ENCODE peak calls at places on chromosome 19, in nine cellular contexts. S is AG04450, W is breast epithelium, L is endodermal cell, V is tibial artery, J is thoracic aorta, U is fibroblast of lung, R is HCT116, F is transverse colon. D is an unnamed sample.
A peak's percentile ranks its signal among the peaks of the same experiment; 100 is the strongest.

GRCh38 chr19:8698433-8699063 is at the start of gene ACTL9:
- DNase-seq in S (no peak), W (no peak), L (no peak), V (no peak), J (no peak), U (no peak), R (no peak), F (no peak), D (no peak)

GRCh38 chr19:10346509-10346908 is 7.1 kb upstream of the ICAM3 start:
- DNase-seq in S (no peak), W (no peak), L (no peak), V (no peak), J (no peak), U (no peak), R (no peak), F (no peak), D (no peak)

GRCh38 chr19:47095707-47096704 is 17.6 kb downstream of the ZC3H4 start:
- DNase-seq in S (no peak), W (peak; percentile 98), L (peak; percentile 42), V (peak; percentile 59), J (no peak), U (peak; percentile 85), R (peak; percentile 91), F (peak; percentile 96), D (no peak)

GRCh38 chr19:2461751-2462634 is 5.2 kb upstream of the LMNB2 start:
- DNase-seq in S (no peak), W (no peak), L (peak; percentile 81), V (peak; percentile 33), J (no peak), U (peak; percentile 66), R (peak; percentile 60), F (peak; percentile 54), D (no peak)

GRCh38 chr19:52786078-52786463 is 520 bp downstream of the ZNF600 start:
- DNase-seq in S (no peak), W (no peak), L (peak; percentile 62), V (no peak), J (no peak), U (no peak), R (no peak), F (peak; percentile 24), D (no peak)

GRCh38 chr19:20470345-20471119 is 95.0 kb downstream of the ZNF737 start:
- DNase-seq in S (no peak), W (no peak), L (no peak), V (no peak), J (no peak), U (no peak), R (no peak), F (no peak), D (no peak)

GRCh38 chr19:1942078-1942933 is 1.3 kb downstream of the CSNK1G2 start:
- DNase-seq in S (no peak), W (peak; percentile 81), L (peak; percentile 95), V (peak; percentile 65), J (no peak), U (peak; percentile 73), R (no peak), F (peak; percentile 86), D (peak; percentile 74)

GRCh38 chr19:10981496-10981895 is 20.7 kb downstream of the SMARCA4 start:
- DNase-seq in S (peak; percentile 41), W (no peak), L (no peak), V (no peak), J (no peak), U (peak; percentile 17), R (no peak), F (no peak), D (no peak)

GRCh38 chr19:8459520-8460260 is 14.9 kb downstream of the HNRNPM start:
- DNase-seq in S (peak; percentile 53), W (no peak), L (no peak), V (no peak), J (no peak), U (peak; percentile 82), R (no peak), F (no peak), D (no peak)

GRCh38 chr19:14031719-14032480 is at the start of gene IL27RA:
- DNase-seq in S (no peak), W (no peak), L (peak; percentile 88), V (peak; percentile 51), J (no peak), U (peak; percentile 51), R (no peak), F (peak; percentile 75), D (peak; percentile 78)

GRCh38 chr19:29785955-29786589 is 25.7 kb upstream of the CCNE1 start:
- DNase-seq in S (no peak), W (no peak), L (peak; percentile 78), V (no peak), J (no peak), U (no peak), R (peak; percentile 6), F (no peak), D (no peak)

GRCh38 chr19:1455002-1455335 is 5.0 kb downstream of the APC2 start:
- DNase-seq in S (no peak), W (no peak), L (no peak), V (no peak), J (no peak), U (no peak), R (no peak), F (no peak), D (no peak)

GRCh38 chr19:17054746-17055145 is 20.5 kb downstream of the HAUS8 start:
- DNase-seq in S (no peak), W (no peak), L (no peak), V (no peak), J (no peak), U (no peak), R (no peak), F (no peak), D (no peak)

GRCh38 chr19:13906525-13906904 is 514 bp downstream of the CC2D1A start:
- DNase-seq in S (no peak), W (no peak), L (peak; percentile 61), V (no peak), J (no peak), U (no peak), R (no peak), F (peak; percentile 82), D (peak; percentile 62)

GRCh38 chr19:16562608-16563025 is 9.6 kb downstream of the SLC35E1 start:
- DNase-seq in S (no peak), W (no peak), L (no peak), V (no peak), J (no peak), U (no peak), R (no peak), F (no peak), D (no peak)

GRCh38 chr19:398719-399118 is 10.2 kb downstream of the C2CD4C start:
- DNase-seq in S (no peak), W (peak; percentile 47), L (no peak), V (no peak), J (no peak), U (no peak), R (no peak), F (no peak), D (no peak)

GRCh38 chr19:33375156-33375744 is 1.7 kb downstream of the CEBPG start:
- DNase-seq in S (no peak), W (no peak), L (no peak), V (no peak), J (no peak), U (no peak), R (no peak), F (no peak), D (no peak)
- H3K4me3 ChIP-seq in S (peak overlapping the region; percentile 94), W (peak overlapping the region; percentile 93), L (peak overlapping the region; percentile 100), V (peak overlapping the region; percentile 83), J (peak overlapping the region; percentile 92), U (peak overlapping the region; percentile 80), R (peak overlapping the region; percentile 90), F (peak overlapping the region; percentile 83), D (peak overlapping the region; percentile 85)

DNA sequence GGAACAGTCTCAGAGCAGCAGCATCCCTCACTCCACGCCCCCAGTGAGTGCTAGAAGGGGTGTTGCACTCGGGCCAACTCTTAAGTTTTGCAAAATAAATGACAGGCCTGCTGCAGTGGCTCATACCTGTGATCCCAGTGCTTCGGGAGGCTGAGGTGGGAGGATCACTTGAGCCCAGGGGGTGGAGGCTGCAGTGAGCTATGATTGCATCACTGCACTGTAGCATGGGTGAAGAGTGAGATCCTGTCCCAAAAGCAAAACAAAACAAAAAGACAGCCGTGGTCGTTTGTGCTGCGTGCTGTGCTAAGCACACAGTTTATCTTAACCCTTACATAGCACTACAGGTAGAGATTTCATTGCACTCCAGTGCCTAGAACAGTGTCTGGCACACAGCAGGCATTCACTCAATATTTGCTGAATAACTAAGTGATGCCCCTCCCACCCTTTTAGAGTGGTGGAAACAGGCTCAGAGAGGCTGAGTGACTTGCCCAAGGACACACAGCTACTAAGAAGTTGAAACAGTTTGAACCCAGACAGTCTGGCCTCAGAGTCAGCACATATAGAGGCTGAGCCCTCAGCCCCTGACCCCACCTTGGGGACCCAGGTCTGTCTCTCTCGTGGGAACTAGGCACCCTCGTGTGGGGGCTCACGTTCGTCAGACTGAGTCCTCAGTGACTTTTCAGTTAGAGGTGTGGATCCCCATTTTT is 18.3 kb downstream of the KCNC3 start:
- DNase-seq in S (no peak), W (no peak), L (no peak), V (no peak), J (no peak), U (no peak), R (no peak), F (no peak), D (no peak)
- H3K27me3 ChIP-seq in S (peaks cover 39% of the 10 kb centered on the region), W (peaks cover 47% of the 10 kb centered on the region), L (peaks cover 10% of the 10 kb centered on the region), V (peaks cover 2% of the 10 kb centered on the region), J (peaks cover 14% of the 10 kb centered on the region), U (peaks cover 5% of the 10 kb centered on the region), R (no peaks in the 10 kb centered on the region), F (peaks cover 50% of the 10 kb centered on the region), D (no peaks in the 10 kb centered on the region)

DNA sequence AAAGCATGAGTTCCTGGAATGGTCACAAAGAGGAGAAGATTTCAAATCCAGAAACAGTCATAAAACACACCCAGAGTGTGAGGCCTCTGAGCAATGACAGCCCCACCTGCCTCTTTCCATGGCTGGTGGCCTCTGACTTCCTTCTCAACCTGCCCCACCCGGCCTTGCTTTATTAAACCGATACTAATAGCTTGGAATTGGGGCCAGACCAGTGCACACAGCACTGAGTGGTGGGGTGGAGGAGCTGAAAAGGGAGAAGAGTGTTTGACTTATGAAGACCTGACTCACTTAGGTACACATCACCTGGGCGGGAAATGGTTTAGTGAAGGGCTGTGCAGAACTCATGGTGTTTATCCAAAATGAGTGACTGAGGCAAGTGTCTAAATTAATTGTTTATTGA is 20.7 kb upstream of the CEACAM6 start:
- DNase-seq in S (no peak), W (no peak), L (no peak), V (no peak), J (no peak), U (no peak), R (no peak), F (peak; percentile 87), D (no peak)
- H3K4me3 ChIP-seq in S (no peak overlapping the region), W (no peak overlapping the region), L (peak overlapping the region; percentile 56), V (no peak overlapping the region), J (no peak overlapping the region), U (no peak overlapping the region), R (no peak overlapping the region), F (no peak overlapping the region), D (no peak overlapping the region)

GRCh38 chr19:50601407-50602088 is 33.3 kb upstream of the LRRC4B start:
- DNase-seq in S (no peak), W (no peak), L (no peak), V (no peak), J (no peak), U (no peak), R (no peak), F (no peak), D (no peak)
- H3K27me3 ChIP-seq in S (peaks cover 4% of the 10 kb centered on the region), W (peaks cover 28% of the 10 kb centered on the region), L (peaks cover 2% of the 10 kb centered on the region), V (no peaks in the 10 kb centered on the region), J (no peaks in the 10 kb centered on the region), U (no peaks in the 10 kb centered on the region), R (peaks cover 4% of the 10 kb centered on the region), F (peaks cover 39% of the 10 kb centered on the region), D (no peaks in the 10 kb centered on the region)

D was measured in SJCRH30.